ENCODE peak calls at places on chromosomes 12 and 14, in six cellular contexts. L is activated CD4-positive, alpha-beta T cell treated with anti-CD3 and anti-CD28 coated beads, Interleukin-2, amount 50 U/mL, for 1 hour; V is T-helper 17 cell; A is AG09309; E is stimulated activated CD4-positive, alpha-beta T cell treated with anti-CD3 and anti-CD28 coated beads, Interleukin-15, amount 100 ng/mL, for 1 hour; P is NCI-H748 treated with DMSO at 0.1 percent for 48 hours. X is an unnamed sample.

GRCh38 chr12:60335765-60336164 is 739.9 kb downstream of the SLC16A7 start:
- DNase-seq in L (no peak), V (no peak), A (peak; percentile 10), E (no peak), P (peak; percentile 27), X (no peak)

GRCh38 chr14:100531591-100532121 is 55.6 kb downstream of the BEGAIN start:
- DNase-seq in L (no peak), V (no peak), A (no peak), E (no peak), P (no peak), X (no peak)

GRCh38 chr12:121214171-121214777 is 4.3 kb downstream of the P2RX4 start:
- DNase-seq in L (no peak), V (no peak), A (peak; percentile 45), E (no peak), P (no peak), X (no peak)

GRCh38 chr14:103908580-103908979 is 19.7 kb upstream of the TDRD9 start:
- DNase-seq in L (peak; percentile 37), V (no peak), A (no peak), E (no peak), P (no peak), X (no peak)

GRCh38 chr12:30047499-30048262 is 263.9 kb upstream of the TMTC1 start:
- DNase-seq in L (no peak), V (no peak), A (no peak), E (no peak), P (peak; percentile 55), X (no peak)

GRCh38 chr12:58503731-58504520 is 416.4 kb downstream of the LRIG3 start:
- DNase-seq in L (no peak), V (no peak), A (no peak), E (no peak), P (peak; percentile 100), X (no peak)

GRCh38 chr14:28754209-28754985 is 12.2 kb upstream of the FOXG1 start:
- DNase-seq in L (no peak), V (no peak), A (no peak), E (no peak), P (peak; percentile 85), X (peak; percentile 47)

GRCh38 chr12:52215587-52216031 is 17.4 kb upstream of the KRT7 start:
- DNase-seq in L (no peak), V (no peak), A (no peak), E (no peak), P (no peak), X (no peak)

GRCh38 chr14:90003526-90004312 is 48.0 kb downstream of the TDP1 start:
- DNase-seq in L (no peak), V (no peak), A (no peak), E (no peak), P (no peak), X (no peak)

GRCh38 chr12:6730169-6730568 is 6.3 kb downstream of the COPS7A start:
- DNase-seq in L (no peak), V (no peak), A (no peak), E (no peak), P (no peak), X (no peak)

GRCh38 chr14:27557445-27557844 is 959.6 kb upstream of the NOVA1 start:
- DNase-seq in L (no peak), V (no peak), A (no peak), E (no peak), P (no peak), X (no peak)

GRCh38 chr12:68450947-68451260 is 118.7 kb upstream of the MDM1 start:
- DNase-seq in L (no peak), V (no peak), A (no peak), E (no peak), P (no peak), X (no peak)

GRCh38 chr14:36657409-36658090 is 4.1 kb upstream of the PAX9 start:
- DNase-seq in L (no peak), V (no peak), A (no peak), E (no peak), P (peak; percentile 54), X (peak; percentile 37)

GRCh38 chr14:50320279-50320678 is 8.2 kb downstream of the DMAC2L start:
- DNase-seq in L (no peak), V (no peak), A (no peak), E (no peak), P (no peak), X (peak; percentile 16)

GRCh38 chr14:75877292-75877691 is 104.5 kb downstream of the TGFB3 start:
- DNase-seq in L (no peak), V (no peak), A (peak; percentile 67), E (no peak), P (no peak), X (no peak)

GRCh38 chr14:24918822-24919221 is 131.1 kb downstream of the STXBP6 start:
- DNase-seq in L (no peak), V (no peak), A (no peak), E (no peak), P (no peak), X (no peak)

GRCh38 chr12:53949631-53950440 is 4.9 kb upstream of the HOXC12 start:
- DNase-seq in L (no peak), V (no peak), A (no peak), E (no peak), P (peak; percentile 76), X (no peak)

GRCh38 chr14:101103321-101103901 is 199.9 kb upstream of the RTL1 start:
- DNase-seq in L (no peak), V (no peak), A (no peak), E (no peak), P (no peak), X (no peak)

GRCh38 chr12:94404854-94405253 is 54.8 kb downstream of the CEP83 start:
- DNase-seq in L (no peak), V (no peak), A (no peak), E (no peak), P (no peak), X (no peak)

GRCh38 chr12:53328043-53328435 is 6.6 kb upstream of the AAAS start:
- DNase-seq in L (no peak), V (no peak), A (no peak), E (no peak), P (no peak), X (no peak)

GRCh38 chr12:53750812-53751335 is 905 bp downstream of the CISTR start:
- DNase-seq in L (no peak), V (no peak), A (no peak), E (no peak), P (peak; percentile 42), X (no peak)

GRCh38 chr12:120698677-120699076 is 11.6 kb upstream of the UNC119B start:
- DNase-seq in L (no peak), V (no peak), A (no peak), E (no peak), P (no peak), X (no peak)

GRCh38 chr14:32608880-32609279 is 279.8 kb downstream of the AKAP6 start:
- DNase-seq in L (no peak), V (no peak), A (no peak), E (no peak), P (no peak), X (no peak)

GRCh38 chr14:70045296-70045695 is 143.5 kb downstream of the SLC8A3 start:
- DNase-seq in L (no peak), V (no peak), A (no peak), E (no peak), P (no peak), X (no peak)

GRCh38 chr14:54348001-54348611 is 48.7 kb upstream of the CDKN3 start:
- DNase-seq in L (no peak), V (no peak), A (no peak), E (no peak), P (peak; percentile 52), X (peak; percentile 34)

GRCh38 chr12:46217686-46218508 is 50.9 kb downstream of the SLC38A1 start:
- DNase-seq in L (no peak), V (peak; percentile 29), A (no peak), E (peak; percentile 17), P (no peak), X (no peak)

GRCh38 chr12:82415402-82415801 is 57.1 kb downstream of the METTL25 start:
- DNase-seq in L (no peak), V (no peak), A (no peak), E (no peak), P (no peak), X (no peak)

GRCh38 chr12:538731-539539 is 79.2 kb downstream of the B4GALNT3 start:
- DNase-seq in L (peak; percentile 39), V (peak; percentile 23), A (no peak), E (no peak), P (no peak), X (peak; percentile 10)

GRCh38 chr12:32290411-32290810 is 108.9 kb upstream of the FGD4 start:
- DNase-seq in L (no peak), V (no peak), A (no peak), E (no peak), P (no peak), X (peak; percentile 65)

GRCh38 chr12:25388216-25388615 is 137.5 kb upstream of the KRAS start:
- DNase-seq in L (no peak), V (no peak), A (no peak), E (no peak), P (no peak), X (peak; percentile 4)

GRCh38 chr12:119008691-119009221 is 27.4 kb downstream of the SRRM4 start:
- DNase-seq in L (no peak), V (no peak), A (no peak), E (no peak), P (peak; percentile 63), X (no peak)

GRCh38 chr12:108232565-108232964 is 103.5 kb downstream of the WSCD2 start:
- DNase-seq in L (no peak), V (no peak), A (no peak), E (no peak), P (no peak), X (no peak)

GRCh38 chr12:26054383-26054782 is 70.5 kb downstream of the BHLHE41 start:
- DNase-seq in L (no peak), V (no peak), A (no peak), E (no peak), P (no peak), X (no peak)

GRCh38 chr14:57712698-57713097 is 153.2 kb downstream of the SLC35F4 start:
- DNase-seq in L (no peak), V (no peak), A (no peak), E (no peak), P (no peak), X (no peak)

GRCh38 chr14:29240046-29240445 is 473.5 kb downstream of the FOXG1 start:
- DNase-seq in L (no peak), V (no peak), A (peak; percentile 80), E (no peak), P (no peak), X (no peak)